ENCODE peak calls at places on chromosomes 1 and 21, in nine cellular contexts. I is colonic mucosa, R is neural progenitor cell, F is fibroblast of lung, E is HCT116, C is IMR-90, O is MM.1S, B is K562, W is astrocyte. S is an unnamed sample.

GRCh38 chr1:218257971-218258370 is 27.1 kb upstream of the RRP15 start:
- DNase-seq in I (no peak), R (no peak), F (no peak), E (no peak), C (no peak), O (no peak), B (no peak), W (no peak), S (no peak)

GRCh38 chr1:28507646-28508434 is 2.0 kb downstream of the RCC1 start:
- DNase-seq in I (no peak), R (no peak), F (peak), E (no peak), C (no peak), O (no peak), B (peak), W (no peak), S (no peak)

GRCh38 chr1:159992161-159992560 is 38.1 kb upstream of the SLAMF9 start:
- DNase-seq in I (no peak), R (peak), F (no peak), E (no peak), C (no peak), O (no peak), B (no peak), W (no peak), S (peak)

GRCh38 chr21:31156662-31157061 is 118.4 kb upstream of the KRTAP19-8 start:
- DNase-seq in I (no peak), R (no peak), F (no peak), E (no peak), C (no peak), O (no peak), B (no peak), W (no peak), S (no peak)

GRCh38 chr1:172781513-172782140 is 122.7 kb downstream of the FASLG start:
- DNase-seq in I (no peak), R (no peak), F (peak), E (no peak), C (no peak), O (peak), B (no peak), W (no peak), S (no peak)

GRCh38 chr1:192506741-192507155 is 68.8 kb upstream of the RGS1 start:
- DNase-seq in I (no peak), R (peak), F (peak), E (peak), C (peak), O (peak), B (peak), W (peak), S (no peak)

GRCh38 chr1:156794506-156795373 is 21.9 kb downstream of the SH2D2A start:
- DNase-seq in I (no peak), R (no peak), F (no peak), E (no peak), C (peak), O (no peak), B (no peak), W (no peak), S (no peak)

GRCh38 chr1:36092166-36092797 is 3.6 kb downstream of the ADPRS start:
- DNase-seq in I (no peak), R (no peak), F (no peak), E (no peak), C (no peak), O (no peak), B (no peak), W (no peak), S (no peak)

GRCh38 chr1:43868741-43869067 is 64.9 kb upstream of the ARTN start:
- DNase-seq in I (no peak), R (no peak), F (peak), E (no peak), C (peak), O (no peak), B (no peak), W (peak), S (no peak)

GRCh38 chr1:202498542-202498941 is 150.0 kb downstream of the PPP1R12B start:
- DNase-seq in I (no peak), R (no peak), F (no peak), E (no peak), C (peak), O (no peak), B (no peak), W (no peak), S (no peak)

GRCh38 chr1:176888471-176889032 is 276.0 kb downstream of the ASTN1 start:
- DNase-seq in I (no peak), R (no peak), F (no peak), E (no peak), C (no peak), O (no peak), B (no peak), W (no peak), S (no peak)

GRCh38 chr1:54407201-54407956 is 1.2 kb upstream of the SSBP3 start:
- DNase-seq in I (peak), R (peak), F (peak), E (peak), C (peak), O (peak), B (peak), W (peak), S (peak)

GRCh38 chr1:2791027-2791760 is 10.3 kb downstream of the TTC34 start:
- DNase-seq in I (no peak), R (no peak), F (no peak), E (no peak), C (no peak), O (no peak), B (no peak), W (no peak), S (no peak)

GRCh38 chr1:26361605-26362122 is 7.7 kb upstream of the CRYBG2 start:
- DNase-seq in I (no peak), R (no peak), F (no peak), E (no peak), C (no peak), O (no peak), B (no peak), W (no peak), S (no peak)
- TF ChIP-seq CTCF in I (no peak), R (no peak), F (no peak), E (no peak), C (no peak), O (no peak), B (no peak), W (no peak), S (no peak)

DNA sequence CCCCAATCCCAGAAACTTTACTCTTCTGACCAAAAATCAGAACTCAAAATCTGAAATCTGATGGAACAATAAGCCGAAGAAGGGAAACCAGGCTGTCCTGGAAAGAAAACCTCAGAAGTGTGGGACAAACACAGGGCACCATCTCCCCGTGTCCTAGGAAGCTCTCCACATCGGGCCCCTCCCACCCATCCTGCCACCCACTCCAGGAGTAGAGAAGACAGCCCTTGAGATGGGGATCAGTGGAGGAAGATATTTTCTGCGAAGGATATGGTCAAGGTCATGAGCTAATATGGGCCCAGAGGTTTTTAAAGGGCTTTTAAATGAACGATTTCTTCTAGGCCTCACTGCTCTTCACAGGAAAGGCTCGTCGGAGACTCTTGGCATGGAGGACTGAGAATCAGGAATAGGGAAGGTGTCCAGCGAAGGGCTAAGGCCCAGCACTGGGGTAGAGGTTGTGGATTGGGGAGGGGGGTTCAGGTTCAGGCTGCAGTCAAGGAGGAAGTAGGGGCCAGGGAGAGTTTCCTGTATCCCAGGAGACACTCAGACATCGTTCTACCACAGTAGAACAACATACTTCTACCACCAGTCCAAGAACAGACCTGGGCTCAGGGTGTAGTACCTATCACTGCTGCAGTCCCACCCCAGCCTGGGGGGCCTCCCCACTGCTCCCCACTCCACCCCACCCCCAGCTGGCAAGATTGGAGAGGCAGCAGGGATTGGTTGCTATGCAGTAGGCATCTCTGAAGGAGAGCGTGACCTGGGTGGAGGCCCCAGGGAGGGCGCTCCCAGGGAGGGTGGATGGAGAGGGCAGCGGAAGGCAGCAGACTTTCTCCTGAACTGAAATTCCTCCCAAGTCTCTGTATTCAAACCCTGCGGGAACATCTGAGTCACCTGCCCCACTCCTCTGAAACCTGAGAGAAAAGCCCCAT is 1.2 kb upstream of the S100A5 start:
- DNase-seq in I (no peak), R (no peak), F (no peak), E (no peak), C (no peak), O (no peak), B (no peak), W (no peak), S (no peak)
- H3K9ac ChIP-seq in I (no peak), R (no peak), F (no peak), E (peak), C (no peak), O (no peak), B (no peak), W (no peak), S (no peak)

DNA sequence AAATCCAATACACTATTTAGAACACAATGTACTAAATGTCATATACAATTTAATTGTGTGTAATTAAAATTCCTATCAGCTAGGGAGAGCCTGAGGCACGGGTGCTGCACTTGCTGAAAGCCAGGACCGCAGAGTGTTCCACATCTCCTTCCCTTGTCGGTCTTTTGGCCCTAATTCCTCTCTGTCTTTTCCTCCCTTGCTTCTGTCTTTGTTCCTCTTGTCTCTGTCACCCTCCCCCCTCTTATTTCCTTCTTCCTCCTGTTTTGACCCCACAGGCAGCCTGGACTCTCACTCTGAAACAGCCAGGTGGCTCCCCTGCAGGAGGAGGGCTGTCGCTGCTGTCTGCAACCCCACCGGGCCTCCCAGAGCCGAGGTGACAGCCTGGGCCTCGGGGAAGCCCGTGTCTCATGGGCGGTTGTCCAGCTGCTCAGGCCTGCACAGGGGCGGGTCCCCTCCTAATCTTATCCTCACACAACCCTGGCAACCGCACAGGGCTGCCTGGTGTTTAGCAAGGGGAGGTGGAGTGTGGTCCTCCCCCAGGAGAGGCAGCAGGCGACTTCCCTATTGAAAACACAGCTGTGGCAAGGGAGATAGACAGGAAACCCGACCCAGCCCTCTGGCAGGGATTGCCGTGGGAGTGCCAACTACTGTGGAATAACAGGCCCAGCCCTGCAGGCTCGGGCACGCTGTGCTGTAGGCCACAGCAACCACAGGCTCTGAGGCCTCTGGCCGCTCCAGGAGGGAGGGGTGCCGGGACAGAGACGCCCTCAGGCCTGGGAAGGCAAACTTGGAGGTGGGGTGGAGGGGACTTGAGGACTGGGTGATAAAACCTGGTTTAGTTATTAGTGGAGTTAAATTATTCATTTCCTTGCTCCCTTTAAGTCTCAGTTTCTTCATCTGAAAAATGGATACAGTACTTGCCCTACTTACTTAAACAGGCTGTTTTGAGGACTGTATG is 68.8 kb upstream of the WDR26 start:
- DNase-seq in I (peak), R (peak), F (peak), E (no peak), C (peak), O (peak), B (peak), W (peak), S (peak)
- H3K4me3 ChIP-seq in I (no peak), R (peak), F (no peak), E (no peak), C (no peak), O (peak), B (peak), W (no peak), S (no peak)

GRCh38 chr1:229102741-229103480 is 168.0 kb upstream of the RAB4A start:
- DNase-seq in I (no peak), R (peak), F (peak), E (no peak), C (no peak), O (no peak), B (no peak), W (no peak), S (peak)
- TF ChIP-seq CTCF in I (no peak), R (peak), F (peak), E (peak), C (no peak), O (no peak), B (no peak), W (no peak), S (peak)

GRCh38 chr1:226711976-226712778 is 26.9 kb downstream of the ITPKB start:
- DNase-seq in I (no peak), R (no peak), F (no peak), E (no peak), C (no peak), O (peak), B (no peak), W (no peak), S (no peak)
- H3K9ac ChIP-seq in I (no peak), R (no peak), F (no peak), E (no peak), C (no peak), O (peak), B (no peak), W (no peak), S (no peak)

GRCh38 chr1:818611-819291 is 105.0 kb upstream of the SAMD11 start:
- DNase-seq in I (no peak), R (no peak), F (peak), E (no peak), C (no peak), O (no peak), B (no peak), W (no peak), S (no peak)
- H3K4me3 ChIP-seq in I (no peak), R (no peak), F (peak), E (no peak), C (no peak), O (no peak), B (no peak), W (no peak), S (no peak)

GRCh38 chr1:21490774-21491482 is 18.3 kb upstream of the ALPL start:
- DNase-seq in I (peak), R (peak), F (peak), E (no peak), C (peak), O (peak), B (peak), W (peak), S (peak)
- TF ChIP-seq CTCF in I (peak), R (peak), F (peak), E (peak), C (peak), O (peak), B (peak), W (peak), S (peak)